ENCODE peak calls at places on chromosomes 12 and 14, in seven cellular contexts. P is mucosa of descending colon; Q is effector memory CD4-positive, alpha-beta T cell; L is NCI-H1092; X is RPMI7951; S is hepatic stellate cell; T is ACHN. O is an unnamed sample.

GRCh38 chr14:64541971-64542838 is 1.7 kb downstream of the HSPA2 start:
- DNase-seq in P (peak; percentile 41), Q (no peak), L (no peak), X (no peak), S (no peak), T (no peak), O (no peak)

GRCh38 chr14:74955229-74955999 is at the start of gene PGF:
- DNase-seq in P (peak; percentile 75), Q (peak; percentile 6), L (no peak), X (peak; percentile 49), S (peak; percentile 63), T (peak; percentile 54), O (peak; percentile 59)

GRCh38 chr14:23524954-23525353 is 26.6 kb downstream of the ZFHX2 start:
- DNase-seq in P (no peak), Q (no peak), L (no peak), X (no peak), S (no peak), T (no peak), O (no peak)

GRCh38 chr14:32087173-32087861 is 10.2 kb downstream of the ARHGAP5 start:
- DNase-seq in P (no peak), Q (no peak), L (no peak), X (peak; percentile 65), S (no peak), T (peak; percentile 81), O (no peak)

GRCh38 chr14:75821828-75822521 is 159.8 kb downstream of the TGFB3 start:
- DNase-seq in P (no peak), Q (no peak), L (no peak), X (no peak), S (peak; percentile 16), T (peak; percentile 8), O (peak; percentile 61)

GRCh38 chr12:93223440-93224426 is 154.0 kb upstream of the NUDT4 start:
- DNase-seq in P (no peak), Q (no peak), L (peak; percentile 13), X (no peak), S (no peak), T (no peak), O (peak; percentile 24)

GRCh38 chr14:65495196-65495595 is 82.7 kb downstream of the FUT8 start:
- DNase-seq in P (no peak), Q (no peak), L (no peak), X (peak; percentile 8), S (peak; percentile 4), T (no peak), O (no peak)

GRCh38 chr14:90811641-90812040 is 4.6 kb downstream of the TTC7B start:
- DNase-seq in P (no peak), Q (no peak), L (no peak), X (no peak), S (no peak), T (no peak), O (no peak)

GRCh38 chr12:47686645-47687240 is 19.1 kb downstream of the RPAP3 start:
- DNase-seq in P (no peak), Q (no peak), L (peak; percentile 32), X (peak; percentile 26), S (peak; percentile 37), T (peak; percentile 74), O (peak; percentile 6)

GRCh38 chr12:102496571-102496970 is 16.2 kb upstream of the IGF1 start:
- DNase-seq in P (no peak), Q (no peak), L (no peak), X (no peak), S (no peak), T (no peak), O (no peak)

O was measured in small intestine.